ENCODE peak calls at places on chromosomes 1 and 21, in ten cellular contexts. L is endothelial cell, M is NCI-H1092, U is T-helper 2 cell, B is SJSA1, R is Ammon's horn, I is islet precursor cell, W is fibroblast of the conjunctiva, Q is Calu3, P is kidney tubule cell. Y is an unnamed sample.

GRCh38 chr1:208445710-208446702 is 201.8 kb upstream of the PLXNA2 start:
- DNase-seq in L (no peak), M (no peak), U (no peak), B (no peak), R (no peak), I (no peak), W (no peak), Q (peak), P (peak), Y (no peak)

GRCh38 chr1:201250326-201251011 is 32.8 kb upstream of the PKP1 start:
- DNase-seq in L (no peak), M (no peak), U (no peak), B (peak), R (no peak), I (peak), W (no peak), Q (no peak), P (no peak), Y (peak)

GRCh38 chr1:207883660-207884245 is 27.2 kb downstream of the CD34 start:
- DNase-seq in L (no peak), M (peak), U (no peak), B (no peak), R (no peak), I (peak), W (no peak), Q (no peak), P (no peak), Y (peak)

GRCh38 chr1:54215578-54215977 is 15.6 kb downstream of the MRPL37 start:
- DNase-seq in L (no peak), M (no peak), U (no peak), B (no peak), R (no peak), I (no peak), W (no peak), Q (no peak), P (no peak), Y (no peak)

GRCh38 chr1:93988634-93989350 is 79.6 kb upstream of the GCLM start:
- DNase-seq in L (no peak), M (no peak), U (no peak), B (no peak), R (no peak), I (peak), W (peak), Q (peak), P (no peak), Y (no peak)

GRCh38 chr1:161044908-161045748 is 649 bp downstream of the USF1 start:
- DNase-seq in L (peak), M (peak), U (no peak), B (peak), R (peak), I (peak), W (peak), Q (peak), P (peak), Y (peak)

GRCh38 chr1:42479621-42480020 is 16.5 kb downstream of the CCDC30 start:
- DNase-seq in L (no peak), M (no peak), U (no peak), B (no peak), R (no peak), I (peak), W (no peak), Q (no peak), P (peak), Y (no peak)

GRCh38 chr1:1024421-1025415 is 4.8 kb downstream of the AGRN start:
- DNase-seq in L (no peak), M (no peak), U (no peak), B (peak), R (no peak), I (peak), W (no peak), Q (peak), P (peak), Y (no peak)

GRCh38 chr1:240486596-240486995 is 125.4 kb downstream of the GREM2 start:
- DNase-seq in L (no peak), M (no peak), U (no peak), B (no peak), R (no peak), I (no peak), W (no peak), Q (no peak), P (peak), Y (no peak)

GRCh38 chr1:26862781-26863676 is at the start of gene SFN:
- DNase-seq in L (peak), M (peak), U (no peak), B (no peak), R (no peak), I (peak), W (no peak), Q (peak), P (peak), Y (peak)

GRCh38 chr1:228983231-228983660 is 248.0 kb downstream of the RHOU start:
- DNase-seq in L (no peak), M (no peak), U (no peak), B (no peak), R (no peak), I (peak), W (no peak), Q (no peak), P (no peak), Y (no peak)

GRCh38 chr1:203200059-203200553 is 13.6 kb upstream of the CHI3L1 start:
- DNase-seq in L (no peak), M (no peak), U (no peak), B (no peak), R (peak), I (no peak), W (peak), Q (no peak), P (no peak), Y (no peak)

GRCh38 chr1:42424201-42424600 is 31.6 kb downstream of the ZMYND12 start:
- DNase-seq in L (no peak), M (no peak), U (no peak), B (no peak), R (no peak), I (no peak), W (no peak), Q (no peak), P (peak), Y (no peak)

GRCh38 chr1:70966018-70966638 is 81.5 kb downstream of the PTGER3 start:
- DNase-seq in L (no peak), M (no peak), U (no peak), B (no peak), R (no peak), I (no peak), W (no peak), Q (no peak), P (peak), Y (no peak)

GRCh38 chr1:10211805-10212405 is 1.5 kb downstream of the KIF1B start:
- DNase-seq in L (peak), M (no peak), U (no peak), B (peak), R (peak), I (peak), W (no peak), Q (no peak), P (peak), Y (peak)

GRCh38 chr1:203045821-203046594 is 19.7 kb downstream of the PPFIA4 start:
- DNase-seq in L (no peak), M (no peak), U (no peak), B (no peak), R (peak), I (no peak), W (no peak), Q (no peak), P (no peak), Y (no peak)

GRCh38 chr1:10969267-10969970 is 43.0 kb upstream of the TARDBP start:
- DNase-seq in L (no peak), M (peak), U (no peak), B (no peak), R (peak), I (no peak), W (no peak), Q (no peak), P (no peak), Y (peak)

GRCh38 chr1:11458811-11459275 is 20.1 kb upstream of the DISP3 start:
- DNase-seq in L (peak), M (peak), U (no peak), B (no peak), R (peak), I (no peak), W (no peak), Q (no peak), P (no peak), Y (no peak)

GRCh38 chr1:150479927-150480352 is 7.3 kb upstream of the TARS2 start:
- DNase-seq in L (no peak), M (no peak), U (no peak), B (no peak), R (no peak), I (no peak), W (no peak), Q (no peak), P (no peak), Y (no peak)

GRCh38 chr1:149995927-149996326 is 14.6 kb downstream of the OTUD7B start:
- DNase-seq in L (no peak), M (no peak), U (no peak), B (no peak), R (no peak), I (no peak), W (no peak), Q (no peak), P (peak), Y (no peak)

GRCh38 chr1:156838972-156839371 is 19.9 kb downstream of the INSRR start:
- DNase-seq in L (peak), M (peak), U (peak), B (no peak), R (no peak), I (no peak), W (no peak), Q (peak), P (no peak), Y (peak)

GRCh38 chr1:15966081-15966955 is 9.6 kb downstream of the ZBTB17 start:
- DNase-seq in L (no peak), M (no peak), U (peak), B (peak), R (peak), I (no peak), W (no peak), Q (no peak), P (peak), Y (no peak)

GRCh38 chr1:92310185-92310597 is 11.3 kb downstream of the RPAP2 start:
- DNase-seq in L (no peak), M (no peak), U (no peak), B (no peak), R (no peak), I (no peak), W (no peak), Q (no peak), P (peak), Y (peak)

GRCh38 chr21:45338326-45339017 is 50.8 kb upstream of the POFUT2 start:
- DNase-seq in L (no peak), M (no peak), U (no peak), B (no peak), R (no peak), I (no peak), W (no peak), Q (no peak), P (no peak), Y (no peak)

GRCh38 chr1:32933742-32934322 is 30.8 kb downstream of the RNF19B start:
- DNase-seq in L (peak), M (no peak), U (no peak), B (no peak), R (no peak), I (peak), W (no peak), Q (peak), P (peak), Y (no peak)

GRCh38 chr1:29243863-29244185 is 7.5 kb downstream of the PTPRU start:
- DNase-seq in L (no peak), M (no peak), U (no peak), B (peak), R (no peak), I (peak), W (no peak), Q (no peak), P (no peak), Y (no peak)